ENCODE peak calls at places on chromosomes 6 and 20, in eight cellular contexts. T, J, G, L, H, A, U and I are unnamed samples. For H3K4me1, the result is how much of the 10 kb centered on the place peaks cover.

GRCh38 chr6:78744144-78744543 is 123.2 kb upstream of the IRAK1BP1 start:
- DNase-seq in H (no peak), U (no peak), T (no peak), L (no peak), A (no peak), G (no peak), J (no peak), I (no peak)

GRCh38 chr6:99492137-99492536 is 23.1 kb downstream of the USP45 start:
- DNase-seq in H (no peak), U (no peak), G (no peak), J (no peak), T (no peak), L (no peak), A (no peak), I (no peak)

GRCh38 chr6:4603291-4603690 is 172.9 kb upstream of the CDYL start:
- DNase-seq in G (peak), U (no peak), H (peak), J (no peak), A (peak), T (no peak), L (no peak), I (no peak)

GRCh38 chr20:43925215-43925614 is 10.6 kb downstream of the TOX2 start:
- DNase-seq in U (no peak), A (no peak), L (no peak), H (peak), J (no peak), G (no peak), T (no peak), I (no peak)

GRCh38 chr6:118679293-118679692 is 27.9 kb upstream of the CEP85L start:
- DNase-seq in L (no peak), A (no peak), U (no peak), T (no peak), J (no peak), G (no peak), H (peak), I (no peak)

GRCh38 chr6:38404355-38404754 is 235.4 kb downstream of the BTBD9 start:
- DNase-seq in A (no peak), G (no peak), J (no peak), H (no peak), L (no peak), T (no peak), U (no peak), I (no peak)

GRCh38 chr6:34025112-34025807 is 120.6 kb downstream of the GRM4 start:
- DNase-seq in L (no peak), U (peak), A (no peak), G (no peak), H (peak), T (no peak), J (no peak), I (peak)

GRCh38 chr6:165218816-165219215 is 90.6 kb downstream of the C6orf118 start:
- DNase-seq in J (no peak), G (no peak), A (no peak), L (no peak), U (no peak), H (peak), T (no peak), I (no peak)

GRCh38 chr6:144659202-144659731 is 374.1 kb downstream of the UTRN start:
- DNase-seq in J (no peak), T (no peak), G (peak), H (peak), U (peak), L (no peak), A (peak), I (peak)

GRCh38 chr6:158813032-158813431 is 6.1 kb downstream of the EZR start:
- DNase-seq in U (no peak), A (peak), G (no peak), L (no peak), T (no peak), J (peak), H (no peak), I (no peak)

GRCh38 chr6:158812611-158813010 is 6.6 kb downstream of the EZR start:
- DNase-seq in J (peak), A (peak), H (no peak), U (no peak), T (no peak), G (no peak), L (no peak), I (no peak)

GRCh38 chr6:158808918-158809678 is 10.1 kb downstream of the EZR start:
- DNase-seq in U (no peak), J (peak), L (no peak), G (peak), H (peak), T (no peak), A (no peak), I (no peak)

GRCh38 chr6:158808442-158808833 is 10.7 kb downstream of the EZR start:
- DNase-seq in G (peak), U (no peak), J (no peak), A (no peak), L (no peak), T (no peak), H (no peak), I (no peak)

GRCh38 chr6:158810149-158811095 is 8.7 kb downstream of the EZR start:
- DNase-seq in J (no peak), H (no peak), A (no peak), L (no peak), T (no peak), U (no peak), G (no peak), I (no peak)
- H3K4me1 ChIP-seq in J (half or more), H (under half), A (half or more), L (half or more), T (under half), U (under half), G (half or more), I (under half)

GRCh38 chr6:21931641-21932335 is 338.2 kb downstream of the SOX4 start:
- DNase-seq in U (no peak), T (no peak), L (no peak), J (no peak), H (peak), G (no peak), A (no peak), I (no peak)

GRCh38 chr6:21933351-21933750 is 339.8 kb downstream of the SOX4 start:
- DNase-seq in L (no peak), J (no peak), A (no peak), U (no peak), T (no peak), G (no peak), H (no peak), I (no peak)

GRCh38 chr6:21924002-21924401 is 330.5 kb downstream of the SOX4 start:
- DNase-seq in L (no peak), A (no peak), H (no peak), T (no peak), G (no peak), J (no peak), U (no peak), I (no peak)

DNA sequence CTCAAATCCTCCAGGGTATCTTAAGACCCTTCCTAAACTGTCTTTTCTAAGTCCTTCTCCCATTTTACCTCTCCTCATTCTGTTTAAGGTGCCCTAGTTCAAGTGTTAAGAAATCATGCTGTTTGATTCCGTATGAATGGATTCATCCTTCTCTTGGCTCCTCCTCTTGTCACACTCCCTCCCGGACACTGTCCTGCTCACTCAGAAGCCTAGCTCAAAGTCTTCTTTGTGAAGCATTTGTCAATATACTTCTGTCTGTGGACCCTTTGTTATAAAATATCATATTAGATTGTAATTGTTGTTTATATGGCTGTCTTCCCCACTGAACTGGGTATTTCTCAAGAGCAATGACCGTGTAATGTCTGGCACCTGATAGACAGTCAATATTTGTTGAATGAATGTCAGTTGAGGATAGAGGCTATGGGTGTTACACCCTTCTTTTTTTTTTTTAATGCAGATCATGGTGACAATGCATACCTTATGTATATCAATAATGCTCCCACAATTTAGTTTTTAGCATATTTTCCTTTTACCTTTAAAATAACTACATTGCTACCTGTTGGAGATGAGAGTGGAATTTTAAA is 335.3 kb downstream of the SOX4 start:
- DNase-seq in J (no peak), G (no peak), T (no peak), L (no peak), A (no peak), H (no peak), U (no peak), I (no peak)
- H3K4me1 ChIP-seq in J (under half), G (under half), T (under half), L (under half), A (under half), H (under half), U (under half), I (under half)

DNA sequence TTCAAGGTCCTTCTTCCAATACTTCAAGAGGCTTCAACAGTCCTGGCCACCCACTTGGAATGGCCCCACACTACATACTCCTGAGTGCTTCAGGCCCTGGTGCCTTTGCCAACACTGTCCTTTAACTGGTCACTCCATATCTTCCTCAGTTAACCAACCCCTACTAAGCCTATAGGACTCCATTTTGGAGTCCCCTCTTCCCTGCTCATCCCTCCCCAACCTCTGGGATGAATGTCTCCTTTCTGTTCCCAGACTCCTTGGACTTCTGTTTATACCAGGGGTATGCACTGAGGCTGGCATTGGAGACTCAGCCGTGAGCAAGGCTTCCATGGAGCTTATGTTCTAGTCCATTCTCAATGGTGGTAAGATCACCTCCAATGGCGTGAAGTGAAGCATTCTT is 33.6 kb downstream of the COX4I2 start:
- DNase-seq in T (no peak), L (no peak), H (no peak), A (no peak), U (no peak), G (no peak), J (no peak), I (no peak)
- H3K4me1 ChIP-seq in T (under half), L (under half), H (under half), A (half or more), U (under half), G (half or more), J (half or more), I (under half)

GRCh38 chr6:75278474-75279077 is 6.0 kb downstream of the TMEM30A start:
- DNase-seq in G (no peak), A (no peak), U (no peak), T (no peak), L (no peak), H (peak), J (no peak), I (no peak)
- H3K4me1 ChIP-seq in G (half or more), A (half or more), U (under half), T (under half), L (under half), H (half or more), J (half or more), I (under half)

DNA sequence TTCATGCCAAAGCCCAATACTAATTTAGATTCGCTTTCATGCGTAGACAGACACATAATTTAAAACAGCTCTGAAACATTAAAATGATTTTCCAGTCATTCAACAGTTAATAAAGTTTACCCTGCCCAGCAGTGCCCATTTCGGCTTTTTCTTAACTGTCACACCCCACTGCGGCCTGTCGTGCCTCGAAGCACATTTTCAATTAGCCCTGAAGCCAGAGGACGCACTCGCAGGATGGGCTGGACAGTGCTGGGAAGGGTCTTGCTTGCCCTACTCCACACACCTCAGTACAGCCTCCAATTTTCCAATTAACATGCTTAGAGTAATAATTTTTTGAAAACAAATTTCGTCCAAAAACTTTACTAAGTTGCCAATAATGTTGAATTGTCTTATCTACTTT is 35.3 kb downstream of the TAF4 start:
- DNase-seq in L (no peak), G (no peak), A (no peak), H (no peak), T (no peak), U (no peak), J (no peak), I (no peak)
- H3K4me1 ChIP-seq in L (under half), G (under half), A (under half), H (under half), T (under half), U (half or more), J (under half), I (under half)